ENCODE peak calls at places on chromosome 11, in seven cellular contexts. S, G, I, M, Q, B and X are unnamed samples.

GRCh38 chr11:117221775-117222517 is 9.9 kb downstream of the PCSK7 start:
- DNase-seq in I (no peak), G (peak), S (peak), Q (no peak), B (peak), M (no peak), X (peak)

GRCh38 chr11:1395773-1396374 is 6.1 kb downstream of the BRSK2 start:
- DNase-seq in B (peak), G (no peak), S (no peak), Q (no peak), I (no peak), M (no peak), X (no peak)

GRCh38 chr11:12150831-12151382 is 40.5 kb downstream of the MICAL2 start:
- DNase-seq in I (no peak), M (no peak), S (no peak), Q (peak), B (no peak), G (no peak), X (no peak)

GRCh38 chr11:112776834-112777793 is 184.1 kb upstream of the NCAM1 start:
- DNase-seq in Q (no peak), S (no peak), G (peak), M (no peak), I (no peak), B (no peak), X (no peak)

GRCh38 chr11:36326524-36327419 is 30.7 kb downstream of the PRR5L start:
- DNase-seq in G (no peak), S (peak), B (no peak), Q (no peak), I (peak), M (no peak), X (no peak)

GRCh38 chr11:85132839-85133238 is 494.3 kb downstream of the DLG2 start:
- DNase-seq in S (no peak), M (no peak), I (no peak), Q (peak), G (peak), B (no peak), X (no peak)

GRCh38 chr11:40185793-40186192 is 1273.7 kb downstream of the LRRC4C start:
- DNase-seq in M (no peak), G (no peak), B (no peak), Q (no peak), S (no peak), I (no peak), X (no peak)

GRCh38 chr11:104001474-104001873 is 35.0 kb upstream of the DDI1 start:
- DNase-seq in S (no peak), I (no peak), M (peak), G (no peak), Q (peak), B (no peak), X (no peak)

GRCh38 chr11:119863811-119864601 is 135.0 kb upstream of the NECTIN1 start:
- DNase-seq in S (peak), G (no peak), B (no peak), M (no peak), I (no peak), Q (no peak), X (no peak)

GRCh38 chr11:93512965-93513667 is 30.1 kb downstream of the SMCO4 start:
- DNase-seq in I (no peak), M (no peak), G (no peak), Q (no peak), S (no peak), B (no peak), X (no peak)

GRCh38 chr11:48109046-48109666 is 107.5 kb upstream of the OR4B1 start:
- DNase-seq in I (no peak), B (no peak), M (no peak), G (no peak), Q (peak), S (no peak), X (no peak)

GRCh38 chr11:10637629-10638028 is 55.9 kb downstream of the IRAG1 start:
- DNase-seq in Q (no peak), B (no peak), S (no peak), G (no peak), I (no peak), M (no peak), X (no peak)

GRCh38 chr11:33976351-33977199 is 75.0 kb upstream of the CAPRIN1 start:
- DNase-seq in Q (peak), G (no peak), S (no peak), B (no peak), M (no peak), I (no peak), X (no peak)

GRCh38 chr11:79437274-79437980 is 3.4 kb downstream of the TENM4 start:
- DNase-seq in G (peak), S (peak), I (no peak), B (peak), M (no peak), Q (peak), X (peak)

GRCh38 chr11:95074806-95075563 is 8.3 kb downstream of the SRSF8 start:
- DNase-seq in M (no peak), B (peak), Q (no peak), I (no peak), S (peak), G (peak), X (no peak)

GRCh38 chr11:20162340-20162739 is 2.1 kb upstream of the DBX1 start:
- DNase-seq in S (no peak), B (no peak), I (no peak), M (no peak), G (no peak), Q (no peak), X (no peak)

GRCh38 chr11:116481126-116481644 is 291.6 kb downstream of the BUD13 start:
- DNase-seq in G (no peak), I (no peak), Q (no peak), S (no peak), M (no peak), B (no peak), X (no peak)

GRCh38 chr11:123308077-123308476 is 113.0 kb upstream of the CLMP start:
- DNase-seq in G (peak), Q (peak), M (no peak), S (no peak), B (no peak), I (no peak), X (no peak)

GRCh38 chr11:105265859-105266258 is 126.3 kb upstream of the CARD18 start:
- DNase-seq in M (peak), B (no peak), Q (peak), S (no peak), G (no peak), I (no peak), X (no peak)

GRCh38 chr11:19853016-19853415 is 140.4 kb downstream of the NAV2 start:
- DNase-seq in Q (peak), G (no peak), M (peak), I (no peak), S (no peak), B (no peak), X (no peak)

GRCh38 chr11:33033493-33033892 is 5.9 kb upstream of the TCP11L1 start:
- DNase-seq in M (no peak), B (no peak), Q (no peak), S (no peak), I (no peak), G (no peak), X (no peak)

GRCh38 chr11:27201454-27202302 is 161.1 kb downstream of the BBOX1 start:
- DNase-seq in M (peak), G (peak), Q (peak), B (peak), I (no peak), S (peak), X (peak)

GRCh38 chr11:66080055-66080817 is 10.2 kb downstream of the PACS1 start:
- DNase-seq in S (peak), B (no peak), M (peak), I (no peak), G (no peak), Q (peak), X (peak)

GRCh38 chr11:14703731-14704130 is 60.1 kb downstream of the PDE3B start:
- DNase-seq in M (no peak), S (no peak), I (no peak), B (no peak), G (no peak), Q (no peak), X (no peak)

GRCh38 chr11:92804388-92804787 is 165.1 kb upstream of the MTNR1B start:
- DNase-seq in B (no peak), G (no peak), Q (no peak), M (no peak), S (no peak), I (no peak), X (no peak)

GRCh38 chr11:76889414-76889975 is 28.8 kb downstream of the ACER3 start:
- DNase-seq in I (no peak), M (no peak), Q (no peak), B (no peak), G (no peak), S (no peak), X (no peak)

GRCh38 chr11:64319421-64319761 is 1.5 kb downstream of the PRDX5 start:
- DNase-seq in M (no peak), S (no peak), Q (no peak), I (no peak), B (no peak), G (no peak), X (no peak)

GRCh38 chr11:45803981-45804805 is 756 bp upstream of the SLC35C1 start:
- DNase-seq in M (peak), S (peak), G (peak), Q (peak), I (no peak), B (peak), X (peak)

GRCh38 chr11:57426439-57426753 is 525 bp downstream of the SLC43A3 start:
- DNase-seq in M (no peak), Q (no peak), I (no peak), B (no peak), G (no peak), S (no peak), X (no peak)

GRCh38 chr11:61791737-61792309 is 576 bp downstream of the TMEM258 start:
- DNase-seq in M (peak), S (peak), G (peak), I (no peak), Q (peak), B (peak), X (peak)

GRCh38 chr11:64007629-64008282 is 21.5 kb downstream of the OTUB1 start:
- DNase-seq in I (no peak), S (peak), M (no peak), G (peak), B (peak), Q (no peak), X (peak)

GRCh38 chr11:128890543-128891409 is at the start of gene KCNJ5:
- DNase-seq in B (peak), Q (no peak), S (peak), G (peak), M (no peak), I (no peak), X (peak)

GRCh38 chr11:115126515-115127208 is 377.6 kb downstream of the CADM1 start:
- DNase-seq in M (no peak), S (no peak), B (no peak), I (no peak), Q (no peak), G (no peak), X (no peak)

DNA sequence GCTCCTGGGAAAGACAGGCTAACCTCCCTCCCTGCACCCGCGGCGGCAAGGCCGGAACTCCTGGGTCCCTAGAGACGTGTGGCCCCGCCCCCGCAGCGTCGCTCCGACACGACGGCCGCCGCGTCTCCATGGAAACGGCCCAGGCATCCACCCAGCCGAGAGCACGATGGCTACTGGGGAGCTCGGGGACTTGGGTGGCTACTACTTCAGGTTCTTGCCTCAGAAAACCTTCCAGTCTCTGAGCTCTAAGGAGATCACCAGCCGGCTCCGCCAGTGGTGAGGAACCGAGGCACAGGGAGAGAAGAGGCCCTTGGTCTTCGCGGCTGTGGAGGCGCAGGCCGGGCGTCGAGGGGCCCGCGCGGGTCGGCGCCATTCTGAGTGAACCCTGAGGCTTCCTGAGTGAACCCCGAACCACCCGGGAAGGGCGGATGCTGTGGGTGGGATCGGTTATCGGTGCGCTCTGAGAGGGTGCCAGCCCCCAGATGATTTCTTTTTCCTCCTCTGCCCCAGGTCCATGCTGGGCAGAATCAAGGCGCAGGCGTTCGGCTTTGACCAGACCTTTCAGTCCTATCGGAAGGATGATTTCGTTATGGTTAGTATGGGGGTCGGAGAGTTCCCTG is at the start of gene CFAP300:
- DNase-seq in G (peak), S (peak), B (peak), I (no peak), Q (peak), M (peak), X (peak)
- H3K4me3 ChIP-seq in G (peak), S (peak), B (peak), I (peak), Q (peak), M (peak), X (peak)

DNA sequence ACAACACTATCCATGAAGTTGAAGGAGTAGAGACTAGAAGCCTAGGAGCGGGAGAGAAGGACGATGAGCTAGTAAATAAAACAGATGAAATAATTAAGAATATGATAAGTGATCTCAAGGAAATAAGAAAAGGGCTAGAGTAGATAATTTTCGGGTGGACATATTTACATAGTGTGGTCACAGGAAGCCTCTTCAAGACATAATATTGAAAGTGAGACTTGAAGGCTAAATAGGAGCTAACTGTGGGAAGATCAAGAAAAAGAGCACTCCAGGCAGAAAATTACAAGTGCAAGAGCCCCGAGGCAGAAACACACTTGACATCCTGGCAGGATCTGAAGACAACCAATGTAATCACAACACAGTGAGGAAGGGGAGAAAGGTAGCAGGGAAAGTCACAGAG is 11.9 kb upstream of the PPFIBP2 start:
- DNase-seq in S (no peak), M (no peak), I (no peak), Q (no peak), G (no peak), B (no peak), X (no peak)
- H3K27ac ChIP-seq in S (no peak), M (no peak), I (no peak), Q (no peak), G (no peak), B (no peak), X (no peak)

DNA sequence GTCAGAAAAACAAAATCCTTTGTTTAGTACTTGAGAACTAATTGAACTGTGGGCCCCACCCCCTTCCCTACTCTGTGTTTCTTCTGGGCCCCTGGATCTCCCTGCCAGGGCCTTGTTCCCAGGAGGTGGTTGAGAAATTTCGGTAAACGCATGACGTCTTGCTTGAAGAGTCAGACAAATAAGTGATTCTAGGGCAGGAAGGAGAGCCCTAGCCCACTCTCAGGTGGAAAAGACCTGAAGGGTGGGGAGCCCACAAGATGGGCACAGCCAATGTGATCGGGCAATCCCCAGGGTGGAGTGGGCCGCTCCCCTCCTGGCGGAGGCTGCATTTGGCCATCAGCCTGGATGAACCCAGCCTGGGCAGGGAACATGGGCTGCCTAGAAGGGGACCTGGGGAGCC is 16.8 kb upstream of the P2RY2 start:
- DNase-seq in I (no peak), B (no peak), M (no peak), Q (no peak), G (no peak), S (no peak), X (peak)
- H3K4me3 ChIP-seq in I (no peak), B (no peak), M (no peak), Q (no peak), G (no peak), S (no peak), X (no peak)

GRCh38 chr11:67274768-67275605 is 8.7 kb downstream of the GRK2 start:
- DNase-seq in B (peak), S (no peak), I (no peak), G (no peak), M (no peak), Q (no peak), X (peak)
- H3K27ac ChIP-seq in B (peak), S (peak), I (no peak), G (peak), M (no peak), Q (no peak), X (peak)